ENCODE peak calls at places on chromosome 7, in six cellular contexts. Z is bronchial epithelial cell; D is naive B cell; U is naive thymus-derived CD4-positive, alpha-beta T cell; X is GF-D8; O is stomach. Y is an unnamed sample.
A peak's percentile ranks its signal among the peaks of the same experiment; 100 is the strongest.

GRCh38 chr7:98922392-98923107 is 44.2 kb downstream of the TRRAP start:
- DNase-seq in Z (peak; percentile 37), D (no peak), U (no peak), X (no peak), O (peak; percentile 52), Y (no peak)

GRCh38 chr7:26328498-26329390 is 37.1 kb downstream of the SNX10 start:
- DNase-seq in Z (no peak), D (no peak), U (no peak), X (no peak), O (no peak), Y (no peak)

GRCh38 chr7:159139202-159139601 is 5.5 kb downstream of the VIPR2 start:
- DNase-seq in Z (no peak), D (no peak), U (no peak), X (no peak), O (peak; percentile 3), Y (no peak)

GRCh38 chr7:104956753-104957450 is 57.1 kb upstream of the KMT2E start:
- DNase-seq in Z (peak; percentile 90), D (no peak), U (no peak), X (no peak), O (no peak), Y (peak; percentile 12)

GRCh38 chr7:131057524-131058065 is 270.1 kb upstream of the MKLN1 start:
- DNase-seq in Z (no peak), D (peak; percentile 47), U (peak; percentile 54), X (peak; percentile 62), O (no peak), Y (no peak)

GRCh38 chr7:122675011-122675410 is 23.9 kb downstream of the RNF133 start:
- DNase-seq in Z (peak; percentile 23), D (no peak), U (no peak), X (no peak), O (no peak), Y (no peak)

GRCh38 chr7:134706468-134706867 is 59.8 kb downstream of the BPGM start:
- DNase-seq in Z (no peak), D (no peak), U (no peak), X (no peak), O (no peak), Y (no peak)

GRCh38 chr7:3154317-3154716 is 110.7 kb upstream of the CARD11 start:
- DNase-seq in Z (no peak), D (no peak), U (no peak), X (no peak), O (no peak), Y (no peak)

GRCh38 chr7:54354436-54354835 is 187.7 kb upstream of the VSTM2A start:
- DNase-seq in Z (no peak), D (no peak), U (no peak), X (no peak), O (no peak), Y (peak; percentile 30)

GRCh38 chr7:125611582-125611981 is 682.0 kb upstream of the POT1 start:
- DNase-seq in Z (no peak), D (no peak), U (no peak), X (no peak), O (no peak), Y (no peak)

GRCh38 chr7:8638076-8638475 is 204.7 kb downstream of the NXPH1 start:
- DNase-seq in Z (no peak), D (no peak), U (no peak), X (no peak), O (no peak), Y (peak; percentile 69)

GRCh38 chr7:129874722-129875121 is 78.0 kb downstream of the UBE2H start:
- DNase-seq in Z (no peak), D (no peak), U (no peak), X (no peak), O (no peak), Y (no peak)

GRCh38 chr7:137760111-137760510 is 86.7 kb downstream of the DGKI start:
- DNase-seq in Z (no peak), D (no peak), U (no peak), X (no peak), O (no peak), Y (no peak)

GRCh38 chr7:117872565-117873055 is 631 bp downstream of the CTTNBP2 start:
- DNase-seq in Z (no peak), D (no peak), U (no peak), X (no peak), O (no peak), Y (no peak)

GRCh38 chr7:156950381-156950858 is 908 bp downstream of the NOM1 start:
- DNase-seq in Z (peak; percentile 12), D (no peak), U (no peak), X (no peak), O (no peak), Y (no peak)

GRCh38 chr7:121406-121805 is 71.0 kb upstream of the FAM20C start:
- DNase-seq in Z (no peak), D (no peak), U (no peak), X (no peak), O (no peak), Y (no peak)

GRCh38 chr7:140403878-140404564 is at the start of gene RAB19:
- DNase-seq in Z (no peak), D (peak; percentile 40), U (peak; percentile 65), X (no peak), O (peak; percentile 77), Y (no peak)

GRCh38 chr7:76233538-76234281 is 32.0 kb downstream of the SRRM3 start:
- DNase-seq in Z (no peak), D (no peak), U (no peak), X (no peak), O (no peak), Y (no peak)

GRCh38 chr7:1459930-1460756 is 873 bp upstream of the MICALL2 start:
- DNase-seq in Z (peak; percentile 61), D (no peak), U (no peak), X (no peak), O (no peak), Y (no peak)

GRCh38 chr7:128209229-128210035 is 31.6 kb upstream of the LEP start:
- DNase-seq in Z (peak; percentile 68), D (peak; percentile 61), U (peak; percentile 66), X (peak; percentile 37), O (peak; percentile 72), Y (peak; percentile 67)

GRCh38 chr7:83524286-83525075 is 124.5 kb downstream of the SEMA3E start:
- DNase-seq in Z (peak; percentile 67), D (no peak), U (no peak), X (no peak), O (no peak), Y (peak; percentile 50)

GRCh38 chr7:51261950-51262795 is 54.4 kb downstream of the COBL start:
- DNase-seq in Z (no peak), D (no peak), U (no peak), X (no peak), O (peak; percentile 74), Y (no peak)

GRCh38 chr7:2431260-2431867 is 28.0 kb downstream of the CHST12 start:
- DNase-seq in Z (no peak), D (no peak), U (peak; percentile 21), X (no peak), O (no peak), Y (peak; percentile 40)

GRCh38 chr7:137682596-137682995 is 164.2 kb downstream of the DGKI start:
- DNase-seq in Z (peak; percentile 82), D (no peak), U (no peak), X (no peak), O (no peak), Y (no peak)

GRCh38 chr7:247166-247565 is 42.8 kb upstream of the FOXL3 start:
- DNase-seq in Z (no peak), D (no peak), U (no peak), X (no peak), O (no peak), Y (no peak)

GRCh38 chr7:148852272-148852671 is 31.8 kb downstream of the EZH2 start:
- DNase-seq in Z (no peak), D (no peak), U (no peak), X (no peak), O (no peak), Y (no peak)

GRCh38 chr7:50622821-50623220 is 57.6 kb upstream of the DDC start:
- DNase-seq in Z (no peak), D (no peak), U (no peak), X (no peak), O (no peak), Y (no peak)

GRCh38 chr7:20785211-20786048 is 1.3 kb downstream of the SP8 start:
- DNase-seq in Z (no peak), D (no peak), U (no peak), X (no peak), O (peak; percentile 36), Y (peak; percentile 49)